ENCODE peak calls at places on chromosomes 12 and 14, in four cellular contexts. One of them, this sample, is unnamed.

GRCh38 chr12:91998316-91998715 is 147.3 kb downstream of the BTG1 start:
- DNase-seq in GM23248: no peak
- DNase-seq in CD8-positive, alpha-beta T cell: no peak
- DNase-seq in cardiac muscle cell: no peak
- DNase-seq in this sample: no peak

GRCh38 chr12:112325648-112326207 is 56.5 kb downstream of the HECTD4 start:
- DNase-seq in GM23248: no peak
- DNase-seq in CD8-positive, alpha-beta T cell: no peak
- DNase-seq in cardiac muscle cell: no peak
- DNase-seq in this sample: no peak

GRCh38 chr14:98945611-98946570 is 326.1 kb downstream of the BCL11B start:
- DNase-seq in GM23248: no peak
- DNase-seq in CD8-positive, alpha-beta T cell: no peak
- DNase-seq in cardiac muscle cell: no peak
- DNase-seq in this sample: no peak

GRCh38 chr12:113174461-113175384 is 10.6 kb downstream of the DDX54 start:
- DNase-seq in GM23248: peak; percentile 65
- DNase-seq in CD8-positive, alpha-beta T cell: peak; percentile 81
- DNase-seq in cardiac muscle cell: peak; percentile 75
- DNase-seq in this sample: peak; percentile 78

GRCh38 chr14:89349196-89350008 is 67.6 kb downstream of the FOXN3 start:
- DNase-seq in GM23248: no peak
- DNase-seq in CD8-positive, alpha-beta T cell: no peak
- DNase-seq in cardiac muscle cell: no peak
- DNase-seq in this sample: no peak

GRCh38 chr14:36941783-36942521 is 230.5 kb downstream of the SLC25A21 start:
- DNase-seq in GM23248: peak; percentile 71
- DNase-seq in CD8-positive, alpha-beta T cell: peak; percentile 42
- DNase-seq in cardiac muscle cell: peak; percentile 67
- DNase-seq in this sample: peak; percentile 66

GRCh38 chr14:100588671-100589070 is 1.5 kb upstream of the BEGAIN start:
- DNase-seq in GM23248: no peak
- DNase-seq in CD8-positive, alpha-beta T cell: no peak
- DNase-seq in cardiac muscle cell: no peak
- DNase-seq in this sample: no peak

GRCh38 chr12:98817779-98818178 is 172.7 kb downstream of the APAF1 start:
- DNase-seq in GM23248: no peak
- DNase-seq in CD8-positive, alpha-beta T cell: no peak
- DNase-seq in cardiac muscle cell: no peak
- DNase-seq in this sample: no peak

GRCh38 chr12:6038160-6038559 is 86.3 kb downstream of the VWF start:
- DNase-seq in GM23248: peak; percentile 78
- DNase-seq in CD8-positive, alpha-beta T cell: peak; percentile 26
- DNase-seq in cardiac muscle cell: peak; percentile 84
- DNase-seq in this sample: peak; percentile 39

GRCh38 chr12:29148958-29149690 is at the start of gene FAR2:
- DNase-seq in GM23248: peak; percentile 65
- DNase-seq in CD8-positive, alpha-beta T cell: peak; percentile 41
- DNase-seq in cardiac muscle cell: peak; percentile 56
- DNase-seq in this sample: peak; percentile 43

GRCh38 chr12:109581856-109582255 is 8.3 kb downstream of the MVK start:
- DNase-seq in GM23248: peak; percentile 61
- DNase-seq in CD8-positive, alpha-beta T cell: no peak
- DNase-seq in cardiac muscle cell: peak; percentile 37
- DNase-seq in this sample: peak; percentile 52

GRCh38 chr14:32509632-32510187 is 180.6 kb downstream of the AKAP6 start:
- DNase-seq in GM23248: peak; percentile 99
- DNase-seq in CD8-positive, alpha-beta T cell: no peak
- DNase-seq in cardiac muscle cell: peak; percentile 98
- DNase-seq in this sample: peak; percentile 32

GRCh38 chr12:7241404-7242005 is 52.0 kb downstream of the PEX5 start:
- DNase-seq in GM23248: peak; percentile 83
- DNase-seq in CD8-positive, alpha-beta T cell: no peak
- DNase-seq in cardiac muscle cell: peak; percentile 12
- DNase-seq in this sample: no peak

GRCh38 chr14:28298156-28298555 is 468.4 kb upstream of the FOXG1 start:
- DNase-seq in GM23248: no peak
- DNase-seq in CD8-positive, alpha-beta T cell: no peak
- DNase-seq in cardiac muscle cell: peak; percentile 71
- DNase-seq in this sample: no peak

GRCh38 chr12:49201595-49202295 is 12.9 kb upstream of the TUBA1A start:
- DNase-seq in GM23248: peak; percentile 66
- DNase-seq in CD8-positive, alpha-beta T cell: no peak
- DNase-seq in cardiac muscle cell: peak; percentile 86
- DNase-seq in this sample: no peak

GRCh38 chr12:101551362-101552114 is 43.2 kb upstream of the MYBPC1 start:
- DNase-seq in GM23248: no peak
- DNase-seq in CD8-positive, alpha-beta T cell: no peak
- DNase-seq in cardiac muscle cell: no peak
- DNase-seq in this sample: no peak

GRCh38 chr12:51954465-51955361 is 3.2 kb downstream of the ACVR1B start:
- DNase-seq in GM23248: peak; percentile 42
- DNase-seq in CD8-positive, alpha-beta T cell: no peak
- DNase-seq in cardiac muscle cell: peak; percentile 50
- DNase-seq in this sample: no peak

GRCh38 chr14:39566795-39567194 is 134.6 kb upstream of the FBXO33 start:
- DNase-seq in GM23248: no peak
- DNase-seq in CD8-positive, alpha-beta T cell: no peak
- DNase-seq in cardiac muscle cell: no peak
- DNase-seq in this sample: no peak

DNA sequence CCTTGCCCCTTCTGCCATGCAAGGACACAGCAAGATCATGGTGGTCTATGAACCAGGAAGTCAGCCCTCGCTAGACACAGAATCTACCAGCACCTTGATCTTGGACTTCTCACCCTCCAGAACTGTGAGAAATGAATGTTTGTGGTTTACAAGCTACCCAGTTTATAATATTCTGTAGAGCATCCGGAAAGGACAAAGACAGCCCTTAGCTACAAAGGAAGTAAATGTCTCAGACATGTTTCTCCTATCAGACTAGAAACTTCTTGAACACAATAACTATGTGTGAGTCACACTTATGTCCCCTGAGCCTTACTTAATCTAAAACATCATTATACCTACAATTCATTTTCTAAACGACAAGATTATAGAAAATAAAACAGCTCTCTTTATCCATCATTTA is 176.7 kb downstream of the KLHL28 start:
- DNase-seq in GM23248: peak; percentile 4
- DNase-seq in CD8-positive, alpha-beta T cell: no peak
- DNase-seq in cardiac muscle cell: peak; percentile 54
- DNase-seq in this sample: no peak
- H3K9me3 ChIP-seq in GM23248: no peaks in the 10 kb centered on the region
- H3K9me3 ChIP-seq in CD8-positive, alpha-beta T cell: no peaks in the 10 kb centered on the region
- H3K9me3 ChIP-seq in cardiac muscle cell: no peaks in the 10 kb centered on the region
- H3K9me3 ChIP-seq in this sample: no peaks in the 10 kb centered on the region

DNA sequence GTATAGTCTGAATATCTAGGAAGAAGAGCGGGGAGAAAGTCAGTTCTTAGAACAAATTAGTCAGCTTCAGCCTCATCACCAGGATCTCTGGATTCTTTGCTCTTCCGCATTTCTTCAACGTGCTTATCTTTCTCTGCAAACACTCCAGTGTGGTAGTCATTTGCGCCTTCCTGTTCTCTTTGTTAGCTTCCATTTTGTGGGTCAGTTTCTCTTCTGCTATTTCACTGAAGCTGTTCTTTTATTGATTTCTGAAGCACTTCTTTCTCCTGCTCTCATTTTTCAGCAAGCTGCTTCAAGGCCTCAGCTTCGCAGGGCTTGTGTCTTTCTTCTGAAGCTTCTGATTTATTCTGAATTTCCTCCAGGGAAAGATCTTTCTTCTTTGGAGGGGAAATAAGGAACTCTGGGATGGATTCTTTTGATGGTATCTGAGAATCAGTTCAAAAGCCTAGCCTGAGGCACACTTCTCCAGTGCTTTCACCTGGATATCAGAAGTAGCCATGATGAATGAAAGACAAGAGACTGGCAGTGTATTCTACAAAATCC is 13.5 kb downstream of the AMN1 start:
- DNase-seq in GM23248: no peak
- DNase-seq in CD8-positive, alpha-beta T cell: no peak
- DNase-seq in cardiac muscle cell: peak; percentile 88
- DNase-seq in this sample: no peak
- H3K4me3 ChIP-seq in GM23248: no peak overlapping the region
- H3K4me3 ChIP-seq in CD8-positive, alpha-beta T cell: no peak overlapping the region
- H3K4me3 ChIP-seq in cardiac muscle cell: no peak overlapping the region
- H3K4me3 ChIP-seq in this sample: no peak overlapping the region

GRCh38 chr14:52342849-52343606 is 28.9 kb downstream of the PTGER2 start:
- DNase-seq in GM23248: peak; percentile 43
- DNase-seq in CD8-positive, alpha-beta T cell: no peak
- DNase-seq in cardiac muscle cell: peak; percentile 31
- DNase-seq in this sample: no peak
- H3K9me3 ChIP-seq in GM23248: no peaks in the 10 kb centered on the region
- H3K9me3 ChIP-seq in CD8-positive, alpha-beta T cell: no peaks in the 10 kb centered on the region
- H3K9me3 ChIP-seq in cardiac muscle cell: no peaks in the 10 kb centered on the region
- H3K9me3 ChIP-seq in this sample: peaks cover 5% of the 10 kb centered on the region

DNA sequence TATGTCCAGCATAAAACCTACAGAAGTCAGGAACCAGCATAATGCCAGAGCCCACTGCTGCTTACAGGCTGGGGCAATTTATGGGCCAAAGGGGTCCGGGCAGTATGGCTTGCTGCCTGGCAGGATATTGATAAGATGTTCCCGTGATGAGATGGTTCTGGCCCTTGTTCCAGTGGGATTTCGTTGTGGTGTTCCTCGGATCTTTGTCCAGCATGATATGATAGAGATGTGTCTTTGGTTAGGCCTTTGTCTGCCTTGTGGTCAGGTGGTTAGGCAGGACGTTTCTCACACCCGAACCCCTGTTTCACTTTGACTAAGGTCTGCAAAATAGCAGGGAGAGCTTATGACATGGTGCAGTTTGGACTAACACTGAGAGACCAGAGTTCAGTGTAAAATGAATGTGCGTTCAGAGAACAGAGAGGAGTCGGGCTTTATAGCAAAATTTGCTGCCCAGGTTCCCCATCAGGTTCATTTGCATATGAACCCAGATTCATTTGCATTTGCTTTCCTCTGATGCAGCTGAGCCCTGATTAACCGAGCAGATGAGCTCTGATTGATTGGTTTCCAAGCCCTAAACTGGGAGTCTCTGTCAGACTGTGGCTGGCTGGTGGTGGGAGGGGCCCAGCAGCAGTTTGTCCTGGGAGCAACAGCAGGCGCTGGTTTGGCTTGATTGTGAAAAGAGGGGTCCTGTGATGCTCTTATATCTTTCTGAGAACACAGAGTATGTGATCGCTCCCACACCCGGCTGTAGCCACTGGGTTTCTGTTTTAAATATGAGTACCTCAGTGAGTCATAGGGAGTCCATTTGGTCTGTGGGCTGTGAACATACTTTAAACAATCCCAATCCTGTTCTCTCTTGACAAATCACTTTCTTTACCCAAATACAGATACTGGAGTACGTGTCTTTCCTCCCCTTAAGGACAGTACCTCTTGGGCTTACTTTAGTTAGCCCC is 156.3 kb upstream of the PZP start:
- DNase-seq in GM23248: peak; percentile 84
- DNase-seq in CD8-positive, alpha-beta T cell: peak; percentile 22
- DNase-seq in cardiac muscle cell: peak; percentile 59
- DNase-seq in this sample: no peak
- H3K4me3 ChIP-seq in GM23248: peak overlapping the region; percentile 61
- H3K4me3 ChIP-seq in CD8-positive, alpha-beta T cell: no peak overlapping the region
- H3K4me3 ChIP-seq in cardiac muscle cell: no peak overlapping the region
- H3K4me3 ChIP-seq in this sample: no peak overlapping the region

GRCh38 chr14:44113769-44114730 is 393.0 kb downstream of the FSCB start:
- DNase-seq in GM23248: no peak
- DNase-seq in CD8-positive, alpha-beta T cell: no peak
- DNase-seq in cardiac muscle cell: no peak
- DNase-seq in this sample: no peak

GRCh38 chr14:44108601-44109000 is 398.5 kb downstream of the FSCB start:
- DNase-seq in GM23248: no peak
- DNase-seq in CD8-positive, alpha-beta T cell: no peak
- DNase-seq in cardiac muscle cell: no peak
- DNase-seq in this sample: no peak

GRCh38 chr14:44107156-44107555 is 399.9 kb downstream of the FSCB start:
- DNase-seq in GM23248: no peak
- DNase-seq in CD8-positive, alpha-beta T cell: no peak
- DNase-seq in cardiac muscle cell: peak; percentile 24
- DNase-seq in this sample: no peak

GRCh38 chr14:44109041-44109440 is 398.0 kb downstream of the FSCB start:
- DNase-seq in GM23248: no peak
- DNase-seq in CD8-positive, alpha-beta T cell: no peak
- DNase-seq in cardiac muscle cell: peak; percentile 17
- DNase-seq in this sample: no peak

DNA sequence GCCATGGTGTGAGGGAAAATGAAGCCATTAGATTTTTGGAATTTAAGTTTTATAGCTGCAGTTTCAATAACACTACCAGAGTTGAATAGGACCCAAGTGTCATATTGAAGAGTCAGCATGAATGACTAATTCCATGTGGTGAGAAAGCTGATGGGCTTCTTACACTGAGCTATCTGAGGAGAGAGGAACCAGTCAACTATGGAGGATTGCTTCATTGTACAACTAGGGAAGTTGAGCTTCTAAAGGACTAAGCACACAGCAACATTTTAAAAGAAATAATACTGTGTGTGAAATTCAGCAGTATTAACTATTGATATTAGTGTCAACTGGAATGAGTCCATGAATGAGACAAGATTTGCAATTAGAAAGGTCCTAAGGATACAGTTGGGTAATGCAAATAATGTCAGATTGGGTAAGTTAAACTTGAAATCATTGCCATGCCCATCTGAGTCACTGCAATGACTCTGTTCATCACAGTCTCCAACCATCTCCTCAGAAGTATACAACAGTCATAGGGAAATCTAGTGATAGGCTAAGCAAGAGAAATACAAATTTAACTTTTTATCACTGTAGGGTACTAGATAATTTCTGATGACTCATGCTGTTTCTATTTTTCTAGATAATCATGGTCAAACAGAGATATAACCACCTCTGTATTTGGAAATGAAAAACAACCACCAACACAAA is 394.2 kb downstream of the FSCB start:
- DNase-seq in GM23248: no peak
- DNase-seq in CD8-positive, alpha-beta T cell: no peak
- DNase-seq in cardiac muscle cell: peak; percentile 55
- DNase-seq in this sample: no peak
- H3K9me3 ChIP-seq in GM23248: no peaks in the 10 kb centered on the region
- H3K9me3 ChIP-seq in CD8-positive, alpha-beta T cell: no peaks in the 10 kb centered on the region
- H3K9me3 ChIP-seq in cardiac muscle cell: no peaks in the 10 kb centered on the region
- H3K9me3 ChIP-seq in this sample: peaks cover 3% of the 10 kb centered on the region

This sample was measured in lung.